ENCODE peak calls at places on chromosomes 11 and 22, in seven cellular contexts. E is astrocyte of the spinal cord; U is stimulated activated CD4-positive, alpha-beta T cell treated with anti-CD3 and anti-CD28 coated beads, Interleukin-12 subunit alpha, Interleukin-12 subunit beta, amount 100 ng/mL, for 48 hours; X is neuronal stem cell; J is HL-60; L is activated gamma-delta T cell treated with Interleukin-2 at 50 U/mL for 16 hours; K is CD8-positive, alpha-beta T cell. Q is an unnamed sample.

GRCh38 chr11:45333506-45333971 is 47.4 kb upstream of the SYT13 start:
- DNase-seq in E (peak), U (no peak), X (no peak), J (no peak), L (no peak), K (no peak), Q (peak)

GRCh38 chr11:44559207-44559943 is 6.1 kb upstream of the CD82 start:
- DNase-seq in E (no peak), U (no peak), X (peak), J (no peak), L (no peak), K (no peak), Q (no peak)

GRCh38 chr22:44247923-44248892 is 64.5 kb downstream of the SHISAL1 start:
- DNase-seq in E (no peak), U (no peak), X (no peak), J (no peak), L (no peak), K (no peak), Q (no peak)

GRCh38 chr22:50031189-50032091 is 18.9 kb upstream of the IL17REL start:
- DNase-seq in E (no peak), U (no peak), X (no peak), J (no peak), L (no peak), K (no peak), Q (no peak)

GRCh38 chr11:106076421-106076922 is 675 bp downstream of the KBTBD3 start:
- DNase-seq in E (no peak), U (no peak), X (no peak), J (no peak), L (no peak), K (no peak), Q (no peak)

GRCh38 chr22:24410110-24410856 is 17.1 kb upstream of the ADORA2A start:
- DNase-seq in E (peak), U (no peak), X (no peak), J (no peak), L (peak), K (no peak), Q (no peak)

GRCh38 chr11:76830639-76831312 is 29.9 kb upstream of the ACER3 start:
- DNase-seq in E (peak), U (no peak), X (no peak), J (no peak), L (no peak), K (no peak), Q (peak)

GRCh38 chr11:35082322-35083180 is 56.4 kb upstream of the CD44 start:
- DNase-seq in E (peak), U (peak), X (no peak), J (peak), L (peak), K (peak), Q (peak)

GRCh38 chr11:72686639-72687215 is 12.5 kb upstream of the PDE2A start:
- DNase-seq in E (no peak), U (no peak), X (no peak), J (no peak), L (no peak), K (no peak), Q (peak)

GRCh38 chr22:27542602-27543001 is 259.0 kb downstream of the MN1 start:
- DNase-seq in E (no peak), U (no peak), X (no peak), J (no peak), L (no peak), K (no peak), Q (no peak)

GRCh38 chr22:44940121-44940520 is 69.7 kb downstream of the PHF21B start:
- DNase-seq in E (no peak), U (no peak), X (no peak), J (no peak), L (no peak), K (no peak), Q (no peak)

GRCh38 chr22:44450503-44450902 is 47.5 kb downstream of the RTL6 start:
- DNase-seq in E (no peak), U (no peak), X (no peak), J (no peak), L (no peak), K (no peak), Q (no peak)

GRCh38 chr11:126430581-126431320 is 75.3 kb downstream of the ST3GAL4 start:
- DNase-seq in E (no peak), U (no peak), X (no peak), J (no peak), L (no peak), K (no peak), Q (no peak)